ENCODE peak calls at places on chromosomes 4 and X, in nine cellular contexts. One of them, this sample, is unnamed.

GRCh38 chr4:29390921-29391320 is 1329.2 kb upstream of the PCDH7 start:
- DNase-seq in HepG2: no peak
- DNase-seq in right atrium auricular region: no peak
- DNase-seq in right lobe of liver: no peak
- DNase-seq in neural progenitor cell: no peak
- DNase-seq in suprapubic skin: no peak
- DNase-seq in right cardiac atrium: no peak
- DNase-seq in aorta: no peak
- DNase-seq in NT2/D1: no peak
- DNase-seq in this sample: no peak

GRCh38 chr4:84578540-84579409 is 4.2 kb upstream of the CDS1 start:
- DNase-seq in neural progenitor cell: peak; percentile 50
- DNase-seq in right atrium auricular region: no peak
- DNase-seq in suprapubic skin: no peak
- DNase-seq in right cardiac atrium: no peak
- DNase-seq in aorta: no peak
- DNase-seq in NT2/D1: no peak
- DNase-seq in HepG2: peak; percentile 39
- DNase-seq in right lobe of liver: no peak
- DNase-seq in this sample: no peak

GRCh38 chrX:34638116-34638515 is 19.0 kb downstream of the TMEM47 start:
- DNase-seq in right cardiac atrium: no peak
- DNase-seq in right lobe of liver: no peak
- DNase-seq in aorta: no peak
- DNase-seq in neural progenitor cell: peak; percentile 51
- DNase-seq in NT2/D1: no peak
- DNase-seq in HepG2: peak; percentile 1
- DNase-seq in right atrium auricular region: no peak
- DNase-seq in suprapubic skin: no peak
- DNase-seq in this sample: no peak

GRCh38 chr4:138841341-138841740 is 174.2 kb upstream of the NOCT start:
- DNase-seq in HepG2: no peak
- DNase-seq in neural progenitor cell: no peak
- DNase-seq in right cardiac atrium: no peak
- DNase-seq in right lobe of liver: no peak
- DNase-seq in NT2/D1: no peak
- DNase-seq in aorta: no peak
- DNase-seq in suprapubic skin: no peak
- DNase-seq in right atrium auricular region: no peak
- DNase-seq in this sample: no peak

GRCh38 chr4:155811171-155811570 is 52.4 kb downstream of the GUCY1B1 start:
- DNase-seq in right lobe of liver: no peak
- DNase-seq in HepG2: no peak
- DNase-seq in neural progenitor cell: no peak
- DNase-seq in aorta: no peak
- DNase-seq in right atrium auricular region: no peak
- DNase-seq in suprapubic skin: no peak
- DNase-seq in right cardiac atrium: no peak
- DNase-seq in NT2/D1: no peak
- DNase-seq in this sample: no peak

GRCh38 chr4:140195806-140196205 is 41.8 kb upstream of the MAML3 start:
- DNase-seq in suprapubic skin: no peak
- DNase-seq in HepG2: no peak
- DNase-seq in NT2/D1: no peak
- DNase-seq in neural progenitor cell: no peak
- DNase-seq in right cardiac atrium: no peak
- DNase-seq in aorta: no peak
- DNase-seq in right lobe of liver: no peak
- DNase-seq in right atrium auricular region: no peak
- DNase-seq in this sample: no peak

GRCh38 chrX:15418041-15418706 is 34.0 kb upstream of the VEGFD start:
- DNase-seq in neural progenitor cell: no peak
- DNase-seq in HepG2: no peak
- DNase-seq in NT2/D1: no peak
- DNase-seq in aorta: no peak
- DNase-seq in suprapubic skin: no peak
- DNase-seq in right lobe of liver: no peak
- DNase-seq in right cardiac atrium: no peak
- DNase-seq in right atrium auricular region: no peak
- DNase-seq in this sample: no peak

GRCh38 chr4:186241616-186242015 is 14.3 kb downstream of the KLKB1 start:
- DNase-seq in neural progenitor cell: no peak
- DNase-seq in right cardiac atrium: no peak
- DNase-seq in right lobe of liver: no peak
- DNase-seq in NT2/D1: no peak
- DNase-seq in aorta: no peak
- DNase-seq in right atrium auricular region: no peak
- DNase-seq in HepG2: no peak
- DNase-seq in suprapubic skin: no peak
- DNase-seq in this sample: no peak

GRCh38 chr4:177921715-177922114 is 479.5 kb upstream of the AGA start:
- DNase-seq in suprapubic skin: no peak
- DNase-seq in aorta: no peak
- DNase-seq in NT2/D1: no peak
- DNase-seq in right cardiac atrium: no peak
- DNase-seq in right atrium auricular region: no peak
- DNase-seq in neural progenitor cell: no peak
- DNase-seq in right lobe of liver: no peak
- DNase-seq in HepG2: no peak
- DNase-seq in this sample: no peak

GRCh38 chrX:125810856-125811255 is 355.2 kb downstream of the DCAF12L2 start:
- DNase-seq in aorta: no peak
- DNase-seq in suprapubic skin: no peak
- DNase-seq in HepG2: no peak
- DNase-seq in neural progenitor cell: no peak
- DNase-seq in right cardiac atrium: no peak
- DNase-seq in right lobe of liver: no peak
- DNase-seq in NT2/D1: no peak
- DNase-seq in right atrium auricular region: no peak
- DNase-seq in this sample: no peak

GRCh38 chr4:7652451-7652871 is 217.7 kb upstream of the PSAPL1 start:
- DNase-seq in neural progenitor cell: no peak
- DNase-seq in suprapubic skin: no peak
- DNase-seq in right lobe of liver: no peak
- DNase-seq in NT2/D1: no peak
- DNase-seq in aorta: no peak
- DNase-seq in right atrium auricular region: no peak
- DNase-seq in right cardiac atrium: peak; percentile 18
- DNase-seq in HepG2: no peak
- DNase-seq in this sample: no peak

GRCh38 chr4:95095352-95095974 is 337.7 kb downstream of the BMPR1B start:
- DNase-seq in neural progenitor cell: peak; percentile 44
- DNase-seq in HepG2: peak; percentile 5
- DNase-seq in NT2/D1: no peak
- DNase-seq in right atrium auricular region: no peak
- DNase-seq in right cardiac atrium: no peak
- DNase-seq in right lobe of liver: no peak
- DNase-seq in aorta: no peak
- DNase-seq in suprapubic skin: no peak
- DNase-seq in this sample: no peak

GRCh38 chrX:95678679-95679078 is 1006.0 kb upstream of the DIAPH2 start:
- DNase-seq in aorta: no peak
- DNase-seq in suprapubic skin: no peak
- DNase-seq in HepG2: no peak
- DNase-seq in neural progenitor cell: no peak
- DNase-seq in right cardiac atrium: no peak
- DNase-seq in NT2/D1: no peak
- DNase-seq in right atrium auricular region: no peak
- DNase-seq in right lobe of liver: no peak
- DNase-seq in this sample: no peak

GRCh38 chr4:159071178-159071968 is 31.5 kb upstream of the RAPGEF2 start:
- DNase-seq in right atrium auricular region: no peak
- DNase-seq in suprapubic skin: no peak
- DNase-seq in aorta: no peak
- DNase-seq in NT2/D1: peak; percentile 40
- DNase-seq in neural progenitor cell: no peak
- DNase-seq in HepG2: peak; percentile 74
- DNase-seq in right lobe of liver: no peak
- DNase-seq in right cardiac atrium: no peak
- DNase-seq in this sample: no peak

GRCh38 chrX:45860450-45860849 is 659.8 kb upstream of the DIPK2B start:
- DNase-seq in aorta: no peak
- DNase-seq in suprapubic skin: no peak
- DNase-seq in right atrium auricular region: no peak
- DNase-seq in right lobe of liver: no peak
- DNase-seq in HepG2: no peak
- DNase-seq in neural progenitor cell: no peak
- DNase-seq in right cardiac atrium: no peak
- DNase-seq in NT2/D1: no peak
- DNase-seq in this sample: no peak

GRCh38 chr4:188387134-188387791 is 248.0 kb downstream of the TRIML1 start:
- DNase-seq in right cardiac atrium: no peak
- DNase-seq in right lobe of liver: no peak
- DNase-seq in right atrium auricular region: no peak
- DNase-seq in HepG2: no peak
- DNase-seq in aorta: no peak
- DNase-seq in neural progenitor cell: peak; percentile 63
- DNase-seq in NT2/D1: no peak
- DNase-seq in suprapubic skin: no peak
- DNase-seq in this sample: no peak

GRCh38 chrX:107482046-107482445 is 32.6 kb downstream of the FRMPD3 start:
- DNase-seq in neural progenitor cell: no peak
- DNase-seq in suprapubic skin: no peak
- DNase-seq in right atrium auricular region: no peak
- DNase-seq in HepG2: no peak
- DNase-seq in right cardiac atrium: no peak
- DNase-seq in aorta: no peak
- DNase-seq in NT2/D1: no peak
- DNase-seq in right lobe of liver: no peak
- DNase-seq in this sample: no peak

GRCh38 chr4:111070390-111070789 is 447.5 kb upstream of the PITX2 start:
- DNase-seq in right cardiac atrium: no peak
- DNase-seq in neural progenitor cell: no peak
- DNase-seq in right lobe of liver: no peak
- DNase-seq in suprapubic skin: no peak
- DNase-seq in NT2/D1: no peak
- DNase-seq in right atrium auricular region: no peak
- DNase-seq in aorta: no peak
- DNase-seq in HepG2: no peak
- DNase-seq in this sample: no peak

GRCh38 chrX:22126311-22126710 is 94.2 kb downstream of the PHEX start:
- DNase-seq in aorta: no peak
- DNase-seq in suprapubic skin: no peak
- DNase-seq in right cardiac atrium: no peak
- DNase-seq in HepG2: no peak
- DNase-seq in right lobe of liver: no peak
- DNase-seq in right atrium auricular region: no peak
- DNase-seq in neural progenitor cell: no peak
- DNase-seq in NT2/D1: no peak
- DNase-seq in this sample: no peak

GRCh38 chrX:107672955-107673378 is 44.7 kb downstream of the PRPS1 start:
- DNase-seq in right atrium auricular region: peak; percentile 84
- DNase-seq in right cardiac atrium: peak; percentile 90
- DNase-seq in HepG2: peak; percentile 28
- DNase-seq in aorta: peak; percentile 78
- DNase-seq in suprapubic skin: peak; percentile 89
- DNase-seq in neural progenitor cell: peak; percentile 81
- DNase-seq in NT2/D1: no peak
- DNase-seq in right lobe of liver: peak; percentile 73
- DNase-seq in this sample: no peak

DNA sequence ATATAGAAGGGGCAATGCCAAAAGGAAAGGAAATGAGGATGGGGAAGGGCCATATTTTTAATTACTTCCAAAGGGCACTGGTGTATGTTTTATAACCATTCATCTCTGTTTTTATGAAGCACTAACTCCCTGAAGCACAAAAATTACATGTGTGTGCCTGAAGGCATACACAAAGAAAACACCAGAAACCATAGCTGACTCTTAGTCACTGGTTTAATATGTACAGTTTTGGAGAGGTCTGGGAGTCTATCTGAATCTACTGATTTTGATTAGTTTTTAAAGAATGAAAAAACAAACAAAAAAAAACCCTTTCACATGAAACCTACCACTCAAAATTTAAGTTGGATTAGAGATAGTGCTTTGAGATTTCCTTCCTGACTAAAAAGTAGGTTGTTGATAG is 438.7 kb downstream of the RPA4 start:
- DNase-seq in NT2/D1: no peak
- DNase-seq in right lobe of liver: no peak
- DNase-seq in right cardiac atrium: no peak
- DNase-seq in HepG2: no peak
- DNase-seq in neural progenitor cell: no peak
- DNase-seq in suprapubic skin: no peak
- DNase-seq in aorta: no peak
- DNase-seq in right atrium auricular region: no peak
- DNase-seq in this sample: no peak
- H3K9me3 ChIP-seq in NT2/D1: no peaks in the 10 kb centered on the region
- H3K9me3 ChIP-seq in right lobe of liver: no peaks in the 10 kb centered on the region
- H3K9me3 ChIP-seq in right cardiac atrium: no peaks in the 10 kb centered on the region
- H3K9me3 ChIP-seq in HepG2: no peaks in the 10 kb centered on the region
- H3K9me3 ChIP-seq in neural progenitor cell: no peaks in the 10 kb centered on the region
- H3K9me3 ChIP-seq in suprapubic skin: no peaks in the 10 kb centered on the region
- H3K9me3 ChIP-seq in aorta: no peaks in the 10 kb centered on the region
- H3K9me3 ChIP-seq in right atrium auricular region: no peaks in the 10 kb centered on the region
- H3K9me3 ChIP-seq in this sample: no peaks in the 10 kb centered on the region

GRCh38 chrX:81996166-81996565 is 794.3 kb downstream of the SH3BGRL start:
- DNase-seq in suprapubic skin: no peak
- DNase-seq in NT2/D1: no peak
- DNase-seq in HepG2: no peak
- DNase-seq in right lobe of liver: no peak
- DNase-seq in aorta: peak; percentile 21
- DNase-seq in right atrium auricular region: no peak
- DNase-seq in right cardiac atrium: peak; percentile 20
- DNase-seq in neural progenitor cell: no peak
- DNase-seq in this sample: no peak
- H3K9me3 ChIP-seq in suprapubic skin: no peaks in the 10 kb centered on the region
- H3K9me3 ChIP-seq in NT2/D1: peaks cover 4% of the 10 kb centered on the region
- H3K9me3 ChIP-seq in HepG2: peaks cover 30% of the 10 kb centered on the region
- H3K9me3 ChIP-seq in right lobe of liver: no peaks in the 10 kb centered on the region
- H3K9me3 ChIP-seq in aorta: no peaks in the 10 kb centered on the region
- H3K9me3 ChIP-seq in right atrium auricular region: no peaks in the 10 kb centered on the region
- H3K9me3 ChIP-seq in right cardiac atrium: no peaks in the 10 kb centered on the region
- H3K9me3 ChIP-seq in neural progenitor cell: peaks cover 24% of the 10 kb centered on the region
- H3K9me3 ChIP-seq in this sample: no peaks in the 10 kb centered on the region

GRCh38 chr4:17616283-17616682 is 1.8 kb downstream of the MED28 start:
- DNase-seq in neural progenitor cell: no peak
- DNase-seq in right cardiac atrium: no peak
- DNase-seq in suprapubic skin: no peak
- DNase-seq in NT2/D1: no peak
- DNase-seq in aorta: no peak
- DNase-seq in right atrium auricular region: no peak
- DNase-seq in HepG2: no peak
- DNase-seq in right lobe of liver: no peak
- DNase-seq in this sample: no peak
- H3K9me3 ChIP-seq in neural progenitor cell: no peaks in the 10 kb centered on the region
- H3K9me3 ChIP-seq in right cardiac atrium: no peaks in the 10 kb centered on the region
- H3K9me3 ChIP-seq in suprapubic skin: no peaks in the 10 kb centered on the region
- H3K9me3 ChIP-seq in NT2/D1: no peaks in the 10 kb centered on the region
- H3K9me3 ChIP-seq in aorta: no peaks in the 10 kb centered on the region
- H3K9me3 ChIP-seq in right atrium auricular region: no peaks in the 10 kb centered on the region
- H3K9me3 ChIP-seq in HepG2: no peaks in the 10 kb centered on the region
- H3K9me3 ChIP-seq in right lobe of liver: no peaks in the 10 kb centered on the region
- H3K9me3 ChIP-seq in this sample: no peaks in the 10 kb centered on the region

DNA sequence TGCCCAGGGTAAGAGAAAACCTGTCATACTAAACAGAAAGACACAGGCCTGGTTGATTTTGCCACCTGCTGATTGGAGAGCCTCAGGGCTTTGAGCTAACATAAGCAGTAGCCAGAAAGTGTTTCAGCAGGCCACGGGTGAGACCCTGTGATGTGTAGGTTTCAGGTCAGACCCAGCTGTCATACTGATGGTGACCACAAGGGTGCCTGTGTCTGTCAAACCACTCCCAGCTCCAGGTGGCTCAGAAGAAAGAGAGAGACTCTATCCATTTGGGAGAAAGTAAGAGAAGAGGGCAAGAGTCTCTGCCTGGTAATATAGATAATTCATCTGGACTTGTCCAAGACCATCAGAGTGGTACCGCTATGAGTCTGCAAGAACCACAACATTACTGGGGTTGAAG is 72.8 kb upstream of the NLRP2B start:
- DNase-seq in HepG2: no peak
- DNase-seq in right cardiac atrium: no peak
- DNase-seq in right lobe of liver: no peak
- DNase-seq in NT2/D1: no peak
- DNase-seq in neural progenitor cell: no peak
- DNase-seq in aorta: no peak
- DNase-seq in suprapubic skin: no peak
- DNase-seq in right atrium auricular region: no peak
- DNase-seq in this sample: no peak
- H3K9me3 ChIP-seq in HepG2: no peaks in the 10 kb centered on the region
- H3K9me3 ChIP-seq in right cardiac atrium: no peaks in the 10 kb centered on the region
- H3K9me3 ChIP-seq in right lobe of liver: no peaks in the 10 kb centered on the region
- H3K9me3 ChIP-seq in NT2/D1: peaks cover 5% of the 10 kb centered on the region
- H3K9me3 ChIP-seq in neural progenitor cell: peaks cover 6% of the 10 kb centered on the region
- H3K9me3 ChIP-seq in aorta: no peaks in the 10 kb centered on the region
- H3K9me3 ChIP-seq in suprapubic skin: no peaks in the 10 kb centered on the region
- H3K9me3 ChIP-seq in right atrium auricular region: no peaks in the 10 kb centered on the region
- H3K9me3 ChIP-seq in this sample: no peaks in the 10 kb centered on the region